ENCODE peak calls at places on chromosomes 13 and 19, in four cellular contexts. One of them, this sample, is unnamed.

GRCh38 chr19:39053276-39054090 is 21.1 kb upstream of the FBXO27 start:
- DNase-seq in RWPE1: no peak
- DNase-seq in stimulated activated CD8-positive, alpha-beta memory T cell treated with anti-CD3 and anti-CD28 coated beads, Interleukin-7, amount 100 ng/mL, for 1 hour: no peak
- DNase-seq in transverse colon: peak
- DNase-seq in this sample: peak

GRCh38 chr13:40149611-40150283 is 494.3 kb downstream of the COG6 start:
- DNase-seq in transverse colon: no peak
- DNase-seq in RWPE1: peak
- DNase-seq in stimulated activated CD8-positive, alpha-beta memory T cell treated with anti-CD3 and anti-CD28 coated beads, Interleukin-7, amount 100 ng/mL, for 1 hour: no peak
- DNase-seq in this sample: no peak

GRCh38 chr13:98535501-98536357 is 41.2 kb downstream of the STK24 start:
- DNase-seq in stimulated activated CD8-positive, alpha-beta memory T cell treated with anti-CD3 and anti-CD28 coated beads, Interleukin-7, amount 100 ng/mL, for 1 hour: no peak
- DNase-seq in RWPE1: peak
- DNase-seq in transverse colon: no peak
- DNase-seq in this sample: no peak

GRCh38 chr13:20993661-20994440 is 67.5 kb downstream of the LATS2 start:
- DNase-seq in stimulated activated CD8-positive, alpha-beta memory T cell treated with anti-CD3 and anti-CD28 coated beads, Interleukin-7, amount 100 ng/mL, for 1 hour: no peak
- DNase-seq in transverse colon: no peak
- DNase-seq in RWPE1: peak
- DNase-seq in this sample: no peak

GRCh38 chr13:79999601-80000000 is 341.3 kb downstream of the SPRY2 start:
- DNase-seq in transverse colon: no peak
- DNase-seq in stimulated activated CD8-positive, alpha-beta memory T cell treated with anti-CD3 and anti-CD28 coated beads, Interleukin-7, amount 100 ng/mL, for 1 hour: no peak
- DNase-seq in RWPE1: no peak
- DNase-seq in this sample: no peak

GRCh38 chr13:50365683-50366391 is 350.6 kb downstream of the KCNRG start:
- DNase-seq in transverse colon: peak
- DNase-seq in RWPE1: peak
- DNase-seq in stimulated activated CD8-positive, alpha-beta memory T cell treated with anti-CD3 and anti-CD28 coated beads, Interleukin-7, amount 100 ng/mL, for 1 hour: no peak
- DNase-seq in this sample: no peak

GRCh38 chr13:105063676-105064075 is 1471.8 kb downstream of the EFNB2 start:
- DNase-seq in transverse colon: no peak
- DNase-seq in RWPE1: no peak
- DNase-seq in stimulated activated CD8-positive, alpha-beta memory T cell treated with anti-CD3 and anti-CD28 coated beads, Interleukin-7, amount 100 ng/mL, for 1 hour: no peak
- DNase-seq in this sample: no peak

GRCh38 chr19:46288896-46289588 is 7.8 kb upstream of the HIF3A start:
- DNase-seq in stimulated activated CD8-positive, alpha-beta memory T cell treated with anti-CD3 and anti-CD28 coated beads, Interleukin-7, amount 100 ng/mL, for 1 hour: no peak
- DNase-seq in transverse colon: no peak
- DNase-seq in RWPE1: peak
- DNase-seq in this sample: no peak

GRCh38 chr19:49677232-49677881 is at the start of gene PRMT1:
- DNase-seq in stimulated activated CD8-positive, alpha-beta memory T cell treated with anti-CD3 and anti-CD28 coated beads, Interleukin-7, amount 100 ng/mL, for 1 hour: no peak
- DNase-seq in transverse colon: peak
- DNase-seq in RWPE1: no peak
- DNase-seq in this sample: peak

GRCh38 chr19:46886546-46887239 is 25.9 kb downstream of the ARHGAP35 start:
- DNase-seq in transverse colon: no peak
- DNase-seq in RWPE1: no peak
- DNase-seq in stimulated activated CD8-positive, alpha-beta memory T cell treated with anti-CD3 and anti-CD28 coated beads, Interleukin-7, amount 100 ng/mL, for 1 hour: no peak
- DNase-seq in this sample: no peak

GRCh38 chr19:49921871-49922755 is 6.9 kb upstream of the ATF5 start:
- DNase-seq in RWPE1: no peak
- DNase-seq in stimulated activated CD8-positive, alpha-beta memory T cell treated with anti-CD3 and anti-CD28 coated beads, Interleukin-7, amount 100 ng/mL, for 1 hour: no peak
- DNase-seq in transverse colon: no peak
- DNase-seq in this sample: no peak

GRCh38 chr19:46714523-46715106 is 2.3 kb downstream of the PRKD2 start:
- DNase-seq in stimulated activated CD8-positive, alpha-beta memory T cell treated with anti-CD3 and anti-CD28 coated beads, Interleukin-7, amount 100 ng/mL, for 1 hour: peak
- DNase-seq in RWPE1: no peak
- DNase-seq in transverse colon: no peak
- DNase-seq in this sample: no peak

GRCh38 chr19:12784871-12785430 is 6.3 kb upstream of the JUNB start:
- DNase-seq in transverse colon: no peak
- DNase-seq in stimulated activated CD8-positive, alpha-beta memory T cell treated with anti-CD3 and anti-CD28 coated beads, Interleukin-7, amount 100 ng/mL, for 1 hour: no peak
- DNase-seq in RWPE1: no peak
- DNase-seq in this sample: peak

GRCh38 chr19:14139944-14140343 is 3.6 kb upstream of the ASF1B start:
- DNase-seq in transverse colon: no peak
- DNase-seq in RWPE1: no peak
- DNase-seq in stimulated activated CD8-positive, alpha-beta memory T cell treated with anti-CD3 and anti-CD28 coated beads, Interleukin-7, amount 100 ng/mL, for 1 hour: no peak
- DNase-seq in this sample: no peak

GRCh38 chr13:47134939-47135489 is 238.2 kb upstream of the HTR2A start:
- DNase-seq in transverse colon: no peak
- DNase-seq in stimulated activated CD8-positive, alpha-beta memory T cell treated with anti-CD3 and anti-CD28 coated beads, Interleukin-7, amount 100 ng/mL, for 1 hour: no peak
- DNase-seq in RWPE1: no peak
- DNase-seq in this sample: no peak

GRCh38 chr13:97366172-97366688 is 67.7 kb upstream of the RAP2A start:
- DNase-seq in stimulated activated CD8-positive, alpha-beta memory T cell treated with anti-CD3 and anti-CD28 coated beads, Interleukin-7, amount 100 ng/mL, for 1 hour: no peak
- DNase-seq in RWPE1: no peak
- DNase-seq in transverse colon: no peak
- DNase-seq in this sample: no peak

GRCh38 chr13:37360556-37360955 is 238.0 kb downstream of the POSTN start:
- DNase-seq in transverse colon: no peak
- DNase-seq in stimulated activated CD8-positive, alpha-beta memory T cell treated with anti-CD3 and anti-CD28 coated beads, Interleukin-7, amount 100 ng/mL, for 1 hour: no peak
- DNase-seq in RWPE1: no peak
- DNase-seq in this sample: no peak

GRCh38 chr19:47351545-47351944 is 2.4 kb downstream of the DHX34 start:
- DNase-seq in transverse colon: no peak
- DNase-seq in RWPE1: peak
- DNase-seq in stimulated activated CD8-positive, alpha-beta memory T cell treated with anti-CD3 and anti-CD28 coated beads, Interleukin-7, amount 100 ng/mL, for 1 hour: no peak
- DNase-seq in this sample: no peak

GRCh38 chr13:79781829-79782540 is 301.0 kb downstream of the NDFIP2 start:
- DNase-seq in RWPE1: no peak
- DNase-seq in stimulated activated CD8-positive, alpha-beta memory T cell treated with anti-CD3 and anti-CD28 coated beads, Interleukin-7, amount 100 ng/mL, for 1 hour: no peak
- DNase-seq in transverse colon: no peak
- DNase-seq in this sample: no peak

GRCh38 chr19:53912653-53913052 is 3.6 kb downstream of the CACNG7 start:
- DNase-seq in stimulated activated CD8-positive, alpha-beta memory T cell treated with anti-CD3 and anti-CD28 coated beads, Interleukin-7, amount 100 ng/mL, for 1 hour: no peak
- DNase-seq in RWPE1: no peak
- DNase-seq in transverse colon: no peak
- DNase-seq in this sample: no peak

GRCh38 chr13:58018020-58018419 is 386.5 kb downstream of the PCDH17 start:
- DNase-seq in RWPE1: no peak
- DNase-seq in stimulated activated CD8-positive, alpha-beta memory T cell treated with anti-CD3 and anti-CD28 coated beads, Interleukin-7, amount 100 ng/mL, for 1 hour: no peak
- DNase-seq in transverse colon: no peak
- DNase-seq in this sample: no peak